ENCODE peak calls at places on chromosomes 5 and 9, in four cellular contexts. One of them, this sample, is unnamed.
A peak's percentile ranks its signal among the peaks of the same experiment; 100 is the strongest.

GRCh38 chr5:124889850-124890249 is 143.4 kb upstream of the ZNF608 start:
- DNase-seq in GM23248: no peak
- DNase-seq in EH: no peak
- DNase-seq in pancreas: no peak
- DNase-seq in this sample: peak; percentile 69

GRCh38 chr9:134366223-134367031 is 40.2 kb downstream of the RXRA start:
- DNase-seq in GM23248: peak; percentile 97
- DNase-seq in EH: peak; percentile 94
- DNase-seq in pancreas: peak; percentile 92
- DNase-seq in this sample: peak; percentile 100

GRCh38 chr9:36517131-36517530 is 55.6 kb upstream of the MELK start:
- DNase-seq in GM23248: no peak
- DNase-seq in EH: peak; percentile 39
- DNase-seq in pancreas: no peak
- DNase-seq in this sample: no peak

GRCh38 chr5:145484195-145484594 is 350.9 kb downstream of the PRELID2 start:
- DNase-seq in GM23248: peak; percentile 80
- DNase-seq in EH: peak; percentile 79
- DNase-seq in pancreas: no peak
- DNase-seq in this sample: no peak

GRCh38 chr5:146940295-146940694 is 61.7 kb upstream of the PPP2R2B start:
- DNase-seq in GM23248: no peak
- DNase-seq in EH: no peak
- DNase-seq in pancreas: no peak
- DNase-seq in this sample: no peak

GRCh38 chr5:4868140-4868735 is 271.9 kb upstream of the ADAMTS16 start:
- DNase-seq in GM23248: peak; percentile 65
- DNase-seq in EH: peak; percentile 44
- DNase-seq in pancreas: peak; percentile 76
- DNase-seq in this sample: peak; percentile 93

GRCh38 chr5:52837068-52837467 is 49.4 kb downstream of the ITGA1 start:
- DNase-seq in GM23248: peak; percentile 19
- DNase-seq in EH: peak; percentile 28
- DNase-seq in pancreas: no peak
- DNase-seq in this sample: no peak

GRCh38 chr5:134451618-134452505 is 40.2 kb upstream of the CDKN2AIPNL start:
- DNase-seq in GM23248: peak; percentile 89
- DNase-seq in EH: peak; percentile 87
- DNase-seq in pancreas: no peak
- DNase-seq in this sample: peak; percentile 93

GRCh38 chr5:178416919-178417318 is 173.3 kb downstream of the COL23A1 start:
- DNase-seq in GM23248: peak; percentile 43
- DNase-seq in EH: no peak
- DNase-seq in pancreas: no peak
- DNase-seq in this sample: peak; percentile 92

GRCh38 chr9:111095423-111095822 is 57.2 kb upstream of the LPAR1 start:
- DNase-seq in GM23248: peak; percentile 16
- DNase-seq in EH: peak; percentile 54
- DNase-seq in pancreas: no peak
- DNase-seq in this sample: no peak

GRCh38 chr9:29740518-29740917 is 2167.2 kb upstream of the C9orf72 start:
- DNase-seq in GM23248: no peak
- DNase-seq in EH: no peak
- DNase-seq in pancreas: no peak
- DNase-seq in this sample: no peak

GRCh38 chr9:91903126-91903911 is 46.7 kb downstream of the ROR2 start:
- DNase-seq in GM23248: no peak
- DNase-seq in EH: no peak
- DNase-seq in pancreas: no peak
- DNase-seq in this sample: no peak

GRCh38 chr5:133048993-133049725 is 2.7 kb upstream of the HSPA4 start:
- DNase-seq in GM23248: peak; percentile 25
- DNase-seq in EH: peak; percentile 94
- DNase-seq in pancreas: no peak
- DNase-seq in this sample: peak; percentile 88

GRCh38 chr9:131774636-131775035 is 34.8 kb upstream of the RAPGEF1 start:
- DNase-seq in GM23248: no peak
- DNase-seq in EH: no peak
- DNase-seq in pancreas: no peak
- DNase-seq in this sample: no peak

GRCh38 chr9:111926421-111926875 is 29.8 kb downstream of the UGCG start:
- DNase-seq in GM23248: no peak
- DNase-seq in EH: peak; percentile 85
- DNase-seq in pancreas: no peak
- DNase-seq in this sample: no peak

GRCh38 chr5:61617039-61617438 is 285.0 kb downstream of the ZSWIM6 start:
- DNase-seq in GM23248: no peak
- DNase-seq in EH: no peak
- DNase-seq in pancreas: no peak
- DNase-seq in this sample: no peak

GRCh38 chr5:121108725-121109124 is 644.6 kb downstream of the PRR16 start:
- DNase-seq in GM23248: no peak
- DNase-seq in EH: peak; percentile 2
- DNase-seq in pancreas: peak; percentile 16
- DNase-seq in this sample: no peak

GRCh38 chr9:88653926-88654325 is 118.9 kb downstream of the NXNL2 start:
- DNase-seq in GM23248: peak; percentile 83
- DNase-seq in EH: peak; percentile 82
- DNase-seq in pancreas: no peak
- DNase-seq in this sample: no peak

GRCh38 chr9:136807281-136808074 is at the start of gene RABL6:
- DNase-seq in GM23248: peak; percentile 89
- DNase-seq in EH: peak; percentile 75
- DNase-seq in pancreas: peak; percentile 86
- DNase-seq in this sample: peak; percentile 100

GRCh38 chr5:146042628-146043279 is 62.6 kb downstream of the PLAC8L1 start:
- DNase-seq in GM23248: peak; percentile 36
- DNase-seq in EH: peak; percentile 73
- DNase-seq in pancreas: no peak
- DNase-seq in this sample: no peak

GRCh38 chr9:99980578-99980977 is 74.1 kb downstream of the STX17 start:
- DNase-seq in GM23248: no peak
- DNase-seq in EH: no peak
- DNase-seq in pancreas: no peak
- DNase-seq in this sample: no peak

GRCh38 chr5:134586866-134587524 is 45.6 kb downstream of the SAR1B start:
- DNase-seq in GM23248: peak; percentile 89
- DNase-seq in EH: peak; percentile 72
- DNase-seq in pancreas: peak; percentile 89
- DNase-seq in this sample: peak; percentile 95

GRCh38 chr9:111474385-111474784 is 9.8 kb downstream of the ECPAS start:
- DNase-seq in GM23248: no peak
- DNase-seq in EH: no peak
- DNase-seq in pancreas: no peak
- DNase-seq in this sample: no peak

GRCh38 chr9:81613002-81613750 is 76.2 kb downstream of the TLE1 start:
- DNase-seq in GM23248: peak; percentile 68
- DNase-seq in EH: peak; percentile 93
- DNase-seq in pancreas: no peak
- DNase-seq in this sample: no peak

GRCh38 chr9:111728617-111729366 is 65.9 kb downstream of the SHOC1 start:
- DNase-seq in GM23248: peak; percentile 75
- DNase-seq in EH: peak; percentile 93
- DNase-seq in pancreas: no peak
- DNase-seq in this sample: no peak

GRCh38 chr5:65172486-65173129 is 309.1 kb downstream of the ADAMTS6 start:
- DNase-seq in GM23248: peak; percentile 93
- DNase-seq in EH: peak; percentile 71
- DNase-seq in pancreas: no peak
- DNase-seq in this sample: peak; percentile 93

GRCh38 chr9:4228606-4229005 is 71.3 kb downstream of the GLIS3 start:
- DNase-seq in GM23248: peak; percentile 63
- DNase-seq in EH: peak; percentile 50
- DNase-seq in pancreas: no peak
- DNase-seq in this sample: peak; percentile 43

GRCh38 chr5:135337064-135337463 is 62.0 kb downstream of the MACROH2A1 start:
- DNase-seq in GM23248: no peak
- DNase-seq in EH: no peak
- DNase-seq in pancreas: no peak
- DNase-seq in this sample: no peak

GRCh38 chr5:78509884-78510769 is 138.4 kb downstream of the LHFPL2 start:
- DNase-seq in GM23248: peak; percentile 61
- DNase-seq in EH: no peak
- DNase-seq in pancreas: peak; percentile 85
- DNase-seq in this sample: no peak

This sample was measured in osteoblast.